ENCODE peak calls at places on chromosomes 12 and 14, in nine cellular contexts. S is fibroblast of lung; U is tibial artery; V is OCI-LY7; Z is right cardiac atrium; F is ovary; I is colonic mucosa; P is CD8-positive, alpha-beta memory T cell; E is RWPE2. C is an unnamed sample.

GRCh38 chr12:75634244-75635222 is 123.1 kb upstream of the KRR1 start:
- DNase-seq in S (peak; percentile 52), U (no peak), V (no peak), Z (no peak), F (no peak), I (no peak), P (no peak), E (no peak), C (no peak)

GRCh38 chr14:75205586-75205985 is 29.2 kb upstream of the TMED10 start:
- DNase-seq in S (peak; percentile 67), U (no peak), V (no peak), Z (no peak), F (no peak), I (no peak), P (no peak), E (no peak), C (no peak)

GRCh38 chr14:68143341-68143807 is 323.8 kb downstream of the RAD51B start:
- DNase-seq in S (peak; percentile 91), U (peak; percentile 87), V (no peak), Z (peak; percentile 84), F (peak; percentile 87), I (peak; percentile 79), P (no peak), E (no peak), C (no peak)

GRCh38 chr12:94793191-94793595 is 142.8 kb upstream of the TMCC3 start:
- DNase-seq in S (peak; percentile 4), U (no peak), V (no peak), Z (no peak), F (no peak), I (no peak), P (no peak), E (no peak), C (no peak)

GRCh38 chr14:100531591-100532121 is 55.6 kb downstream of the BEGAIN start:
- DNase-seq in S (no peak), U (no peak), V (no peak), Z (peak; percentile 4), F (no peak), I (peak; percentile 15), P (no peak), E (no peak), C (peak; percentile 41)

GRCh38 chr12:112096667-112097066 is 11.9 kb downstream of the NAA25 start:
- DNase-seq in S (peak; percentile 82), U (no peak), V (no peak), Z (no peak), F (no peak), I (no peak), P (no peak), E (no peak), C (no peak)

GRCh38 chr14:99758121-99758871 is 34.9 kb upstream of the EML1 start:
- DNase-seq in S (peak; percentile 97), U (peak; percentile 48), V (no peak), Z (no peak), F (no peak), I (no peak), P (no peak), E (peak; percentile 92), C (no peak)

GRCh38 chr12:56193025-56193578 is 3.8 kb upstream of the SMARCC2 start:
- DNase-seq in S (peak; percentile 75), U (peak; percentile 78), V (peak; percentile 94), Z (peak; percentile 65), F (peak; percentile 60), I (peak; percentile 93), P (peak; percentile 53), E (no peak), C (peak; percentile 75)

GRCh38 chr14:30553311-30553989 is 5.5 kb upstream of the G2E3 start:
- DNase-seq in S (peak; percentile 89), U (no peak), V (no peak), Z (no peak), F (no peak), I (no peak), P (no peak), E (no peak), C (no peak)

GRCh38 chr14:72515779-72516770 is 377.8 kb downstream of the DPF3 start:
- DNase-seq in S (peak; percentile 53), U (no peak), V (no peak), Z (no peak), F (no peak), I (no peak), P (no peak), E (no peak), C (peak; percentile 31)

DNA sequence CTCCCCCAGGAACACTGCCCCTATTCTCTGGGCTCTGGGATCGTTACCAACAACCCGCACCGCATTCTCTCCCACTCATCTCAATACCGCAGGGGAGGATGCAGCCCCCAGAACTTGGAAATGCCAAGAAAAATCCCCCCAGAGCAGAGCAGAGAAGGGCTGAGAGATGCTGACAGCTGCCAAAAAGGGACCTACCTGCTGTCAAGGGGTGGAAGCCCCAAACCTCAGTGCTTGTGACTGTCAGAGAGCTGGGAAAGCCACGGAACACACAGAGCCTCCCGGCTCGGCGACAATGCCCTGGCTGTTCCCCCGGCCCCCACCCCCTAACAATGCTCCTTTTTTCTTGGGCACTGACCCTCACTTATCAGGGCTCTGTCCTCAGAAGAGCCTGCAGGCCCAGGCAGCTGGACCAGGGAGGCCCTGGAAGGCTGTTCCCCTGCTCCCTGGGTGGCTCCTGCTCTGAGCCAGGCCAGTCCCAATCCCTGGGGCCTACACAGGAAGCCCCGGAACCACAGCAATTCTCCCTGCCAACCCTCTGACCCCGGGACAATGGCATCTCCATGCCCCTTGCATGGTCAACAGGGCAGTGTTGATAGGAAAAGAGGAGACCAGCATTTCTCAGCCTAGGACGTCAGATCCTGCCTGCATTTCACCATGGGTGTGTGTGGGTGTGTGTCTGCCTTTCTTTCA is 78.9 kb downstream of the ITPK1 start:
- DNase-seq in S (peak; percentile 28), U (no peak), V (no peak), Z (no peak), F (peak; percentile 45), I (no peak), P (no peak), E (no peak), C (no peak)
- H3K4me1 ChIP-seq in S (peaks cover 12% of the 10 kb centered on the region), U (peaks cover 81% of the 10 kb centered on the region), V (peaks cover 18% of the 10 kb centered on the region), Z (peaks cover 30% of the 10 kb centered on the region), F (peaks cover 20% of the 10 kb centered on the region), I (peaks cover 33% of the 10 kb centered on the region), P (peaks cover 25% of the 10 kb centered on the region), E (peaks cover 89% of the 10 kb centered on the region), C (peaks cover 53% of the 10 kb centered on the region)

GRCh38 chr12:66516133-66516532 is 162.7 kb downstream of the GRIP1 start:
- DNase-seq in S (peak; percentile 78), U (no peak), V (no peak), Z (no peak), F (no peak), I (no peak), P (no peak), E (no peak), C (no peak)
- H3K27ac ChIP-seq in S (no peak overlapping the region), U (no peak overlapping the region), V (no peak overlapping the region), Z (no peak overlapping the region), F (no peak overlapping the region), I (no peak overlapping the region), P (no peak overlapping the region), E (no peak overlapping the region), C (no peak overlapping the region)

GRCh38 chr12:51821423-51822260 is 26.9 kb downstream of the FIGNL2 start:
- DNase-seq in S (no peak), U (no peak), V (no peak), Z (no peak), F (no peak), I (no peak), P (peak; percentile 11), E (no peak), C (no peak)
- H3K4me3 ChIP-seq in S (peak overlapping the region; percentile 55), U (peak overlapping the region; percentile 35), V (no peak overlapping the region), Z (peak overlapping the region; percentile 22), F (peak overlapping the region; percentile 36), I (peak overlapping the region; percentile 28), P (peak overlapping the region; percentile 53), E (peak overlapping the region; percentile 85), C (peak overlapping the region; percentile 76)

GRCh38 chr14:92987713-92988510 is 65.0 kb downstream of the CHGA start:
- DNase-seq in S (no peak), U (no peak), V (no peak), Z (no peak), F (peak; percentile 50), I (no peak), P (no peak), E (no peak), C (no peak)
- H3K4me1 ChIP-seq in S (peaks cover 5% of the 10 kb centered on the region), U (peaks cover 34% of the 10 kb centered on the region), V (no peaks in the 10 kb centered on the region), Z (peaks cover 24% of the 10 kb centered on the region), F (peaks cover 34% of the 10 kb centered on the region), I (no peaks in the 10 kb centered on the region), P (no peaks in the 10 kb centered on the region), E (peaks cover 7% of the 10 kb centered on the region), C (no peaks in the 10 kb centered on the region)